ENCODE peak calls at places on chromosomes 3 and 15, in five cellular contexts. C, Z, Y, N and Q are unnamed samples. For H3K4me1, the result is how much of the 10 kb centered on the place peaks cover.

GRCh38 chr15:72353266-72353665 is 22.5 kb downstream of the HEXA start:
- DNase-seq in C (no peak), Z (peak), Y (no peak), N (no peak), Q (no peak)

GRCh38 chr3:52439426-52440248 is 5.3 kb downstream of the SEMA3G start:
- DNase-seq in C (no peak), Z (no peak), Y (no peak), N (no peak), Q (peak)

GRCh38 chr3:46981932-46982471 is 2.5 kb downstream of the NBEAL2 start:
- DNase-seq in C (peak), Z (peak), Y (no peak), N (no peak), Q (peak)

GRCh38 chr15:67836477-67836876 is 3.4 kb downstream of the RNU6-1 start:
- DNase-seq in C (peak), Z (peak), Y (no peak), N (peak), Q (peak)

GRCh38 chr3:52346623-52347530 is 30.8 kb downstream of the DNAH1 start:
- DNase-seq in C (no peak), Z (peak), Y (no peak), N (no peak), Q (no peak)

GRCh38 chr15:70508561-70509281 is 254.6 kb downstream of the UACA start:
- DNase-seq in C (peak), Z (peak), Y (no peak), N (peak), Q (peak)

GRCh38 chr3:51530485-51530884 is 8.0 kb upstream of the RAD54L2 start:
- DNase-seq in C (no peak), Z (peak), Y (no peak), N (no peak), Q (no peak)

GRCh38 chr3:42057561-42058211 is 33.5 kb upstream of the TRAK1 start:
- DNase-seq in C (no peak), Z (no peak), Y (no peak), N (no peak), Q (no peak)

GRCh38 chr15:71440479-71441071 is 325.3 kb downstream of the THSD4 start:
- DNase-seq in C (peak), Z (peak), Y (peak), N (peak), Q (peak)

GRCh38 chr3:49723301-49723630 is 485 bp downstream of the GMPPB start:
- DNase-seq in C (peak), Z (peak), Y (peak), N (peak), Q (peak)

GRCh38 chr3:52455283-52456168 is at the start of gene NISCH:
- DNase-seq in C (peak), Z (peak), Y (peak), N (peak), Q (peak)

GRCh38 chr15:37981781-37982180 is 47.3 kb downstream of the TMCO5A start:
- DNase-seq in C (peak), Z (peak), Y (peak), N (peak), Q (peak)

GRCh38 chr3:47984089-47984759 is 32.0 kb downstream of the MAP4 start:
- DNase-seq in C (no peak), Z (peak), Y (peak), N (no peak), Q (no peak)

GRCh38 chr3:195075199-195075940 is 195.6 kb downstream of the XXYLT1 start:
- DNase-seq in C (no peak), Z (no peak), Y (no peak), N (no peak), Q (no peak)

GRCh38 chr3:194870394-194871110 is 184.9 kb downstream of the FAM43A start:
- DNase-seq in C (no peak), Z (peak), Y (peak), N (no peak), Q (peak)

GRCh38 chr3:195068481-195069080 is 202.4 kb downstream of the XXYLT1 start:
- DNase-seq in C (no peak), Z (no peak), Y (no peak), N (no peak), Q (no peak)

GRCh38 chr3:98630416-98630815 is 37.0 kb upstream of the CPOX start:
- DNase-seq in C (no peak), Z (no peak), Y (no peak), N (peak), Q (no peak)

GRCh38 chr3:171101982-171102610 is 75.6 kb upstream of the SLC2A2 start:
- DNase-seq in C (no peak), Z (peak), Y (no peak), N (no peak), Q (no peak)

GRCh38 chr15:85749261-85750151 is 45.2 kb downstream of the KLHL25 start:
- DNase-seq in C (no peak), Z (no peak), Y (no peak), N (no peak), Q (no peak)

GRCh38 chr15:92385096-92385495 is 8.6 kb upstream of the ST8SIA2 start:
- DNase-seq in C (no peak), Z (peak), Y (no peak), N (no peak), Q (no peak)

GRCh38 chr3:127288343-127288742 is 497 bp upstream of the PRR20G start:
- DNase-seq in C (no peak), Z (no peak), Y (no peak), N (no peak), Q (no peak)

GRCh38 chr15:63156708-63157065 is 590 bp downstream of the RPS27L start:
- DNase-seq in C (peak), Z (peak), Y (no peak), N (peak), Q (peak)

GRCh38 chr15:67181221-67181639 is 73.2 kb downstream of the AAGAB start:
- DNase-seq in C (no peak), Z (no peak), Y (no peak), N (no peak), Q (no peak)

GRCh38 chr3:111768571-111769100 is 90.4 kb upstream of the PHLDB2 start:
- DNase-seq in C (no peak), Z (peak), Y (peak), N (no peak), Q (peak)

GRCh38 chr3:144142151-144142855 is 170.7 kb downstream of the DIPK2A start:
- DNase-seq in C (no peak), Z (no peak), Y (no peak), N (no peak), Q (peak)

GRCh38 chr3:99049164-99049563 is 147.7 kb upstream of the DCBLD2 start:
- DNase-seq in C (no peak), Z (no peak), Y (no peak), N (no peak), Q (no peak)

GRCh38 chr3:186361246-186361611 is 805 bp downstream of the DGKG start:
- DNase-seq in C (peak), Z (no peak), Y (no peak), N (peak), Q (no peak)
- TF ChIP-seq EZH2 in C (peak), Z (no peak), Y (no peak), N (no peak), Q (no peak)

GRCh38 chr15:82900511-82900910 is 52.0 kb downstream of the HOMER2 start:
- DNase-seq in C (no peak), Z (no peak), Y (no peak), N (no peak), Q (no peak)
- TF ChIP-seq EZH2phosphoT487 in C (no peak), Z (no peak), Y (no peak), N (no peak), Q (no peak)

GRCh38 chr15:60471314-60471713 is 7.6 kb downstream of the ICE2 start:
- DNase-seq in C (no peak), Z (no peak), Y (no peak), N (no peak), Q (no peak)
- H3K4me1 ChIP-seq in C (under half), Z (under half), Y (under half), N (under half), Q (under half)

GRCh38 chr3:107384907-107385306 is 7.7 kb downstream of the CCDC54 start:
- DNase-seq in C (peak), Z (no peak), Y (no peak), N (no peak), Q (no peak)

GRCh38 chr3:107382626-107383025 is 5.4 kb downstream of the CCDC54 start:
- DNase-seq in C (no peak), Z (no peak), Y (no peak), N (no peak), Q (no peak)

GRCh38 chr3:107387555-107387954 is 10.3 kb downstream of the CCDC54 start:
- DNase-seq in C (no peak), Z (no peak), Y (no peak), N (no peak), Q (no peak)

GRCh38 chr3:107384428-107384827 is 7.2 kb downstream of the CCDC54 start:
- DNase-seq in C (no peak), Z (no peak), Y (no peak), N (no peak), Q (no peak)
- TF ChIP-seq EZH2 in C (no peak), Z (no peak), Y (no peak), N (no peak), Q (no peak)

DNA sequence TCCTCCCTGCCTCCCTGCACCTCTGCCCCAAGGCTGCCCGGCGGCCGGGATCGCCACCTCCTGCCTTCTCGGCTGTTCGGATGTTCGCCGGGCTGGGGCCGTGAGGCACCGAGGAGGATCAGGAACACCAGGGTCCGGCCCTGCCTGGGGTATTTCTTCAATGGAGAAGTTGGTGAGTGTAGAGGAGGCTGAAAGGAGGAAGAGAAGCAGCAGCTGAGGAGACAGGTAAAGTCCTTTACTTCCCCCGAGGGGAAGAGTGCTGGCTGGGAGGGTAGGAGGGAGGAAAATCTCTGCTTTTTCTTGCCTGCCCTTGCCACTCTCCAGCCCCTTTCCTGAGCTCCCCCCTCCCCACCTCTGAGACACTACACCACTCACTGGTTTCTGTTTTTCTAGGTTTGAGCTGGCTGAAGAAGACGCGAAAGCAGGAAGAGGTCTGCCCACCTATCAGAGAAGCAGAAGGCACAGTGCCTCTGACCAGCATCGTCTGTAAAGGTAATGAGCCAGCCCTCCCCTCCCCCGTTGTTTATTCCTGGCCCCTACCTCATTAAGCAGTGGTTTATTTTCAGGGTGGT is 519 bp downstream of the ASB7 start:
- DNase-seq in C (peak), Z (peak), Y (no peak), N (peak), Q (peak)
- TF ChIP-seq EZH2phosphoT487 in C (no peak), Z (no peak), Y (no peak), N (no peak), Q (no peak)

DNA sequence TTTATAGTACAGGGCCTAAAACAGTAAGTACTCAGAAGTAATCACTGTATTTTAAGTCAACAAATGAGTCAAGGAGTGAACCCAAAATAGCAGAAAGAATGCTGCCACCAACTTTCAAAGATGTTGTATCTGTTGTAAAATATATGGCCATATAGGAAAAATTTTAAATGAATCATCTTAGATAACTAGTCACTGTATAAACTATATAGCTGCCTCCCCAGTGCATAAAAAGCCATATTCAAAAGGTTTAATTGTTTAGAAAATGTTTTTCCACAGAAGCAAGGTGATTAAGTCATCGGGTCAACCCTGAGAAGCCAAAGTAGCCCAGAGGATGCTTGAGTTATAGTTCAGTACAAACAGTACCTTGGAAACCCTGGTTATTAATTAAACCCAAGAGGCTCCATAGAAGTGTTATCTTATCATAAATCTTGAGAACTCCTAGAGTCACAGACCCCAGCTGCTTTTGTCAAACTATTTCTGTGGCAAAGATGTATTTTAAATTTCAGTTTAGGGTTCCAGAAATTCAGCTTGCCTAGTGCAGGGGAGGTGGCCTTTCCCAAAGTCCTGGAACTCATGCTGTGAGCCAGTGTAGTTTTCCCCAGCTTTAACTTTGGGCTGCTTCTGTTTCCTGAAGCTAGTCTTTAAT is 39.2 kb downstream of the MBNL1 start:
- DNase-seq in C (peak), Z (peak), Y (no peak), N (peak), Q (peak)
- H3K4me1 ChIP-seq in C (half or more), Z (half or more), Y (half or more), N (under half), Q (under half)

GRCh38 chr3:128432301-128432897 is 34.3 kb downstream of the DNAJB8 start:
- DNase-seq in C (peak), Z (peak), Y (no peak), N (peak), Q (no peak)
- TF ChIP-seq EZH2 in C (no peak), Z (no peak), Y (no peak), N (peak), Q (no peak)

GRCh38 chr15:35740761-35741160 is 194.8 kb upstream of the DPH6 start:
- DNase-seq in C (no peak), Z (no peak), Y (no peak), N (no peak), Q (no peak)
- TF ChIP-seq EZH2phosphoT487 in C (no peak), Z (no peak), Y (no peak), N (no peak), Q (no peak)

DNA sequence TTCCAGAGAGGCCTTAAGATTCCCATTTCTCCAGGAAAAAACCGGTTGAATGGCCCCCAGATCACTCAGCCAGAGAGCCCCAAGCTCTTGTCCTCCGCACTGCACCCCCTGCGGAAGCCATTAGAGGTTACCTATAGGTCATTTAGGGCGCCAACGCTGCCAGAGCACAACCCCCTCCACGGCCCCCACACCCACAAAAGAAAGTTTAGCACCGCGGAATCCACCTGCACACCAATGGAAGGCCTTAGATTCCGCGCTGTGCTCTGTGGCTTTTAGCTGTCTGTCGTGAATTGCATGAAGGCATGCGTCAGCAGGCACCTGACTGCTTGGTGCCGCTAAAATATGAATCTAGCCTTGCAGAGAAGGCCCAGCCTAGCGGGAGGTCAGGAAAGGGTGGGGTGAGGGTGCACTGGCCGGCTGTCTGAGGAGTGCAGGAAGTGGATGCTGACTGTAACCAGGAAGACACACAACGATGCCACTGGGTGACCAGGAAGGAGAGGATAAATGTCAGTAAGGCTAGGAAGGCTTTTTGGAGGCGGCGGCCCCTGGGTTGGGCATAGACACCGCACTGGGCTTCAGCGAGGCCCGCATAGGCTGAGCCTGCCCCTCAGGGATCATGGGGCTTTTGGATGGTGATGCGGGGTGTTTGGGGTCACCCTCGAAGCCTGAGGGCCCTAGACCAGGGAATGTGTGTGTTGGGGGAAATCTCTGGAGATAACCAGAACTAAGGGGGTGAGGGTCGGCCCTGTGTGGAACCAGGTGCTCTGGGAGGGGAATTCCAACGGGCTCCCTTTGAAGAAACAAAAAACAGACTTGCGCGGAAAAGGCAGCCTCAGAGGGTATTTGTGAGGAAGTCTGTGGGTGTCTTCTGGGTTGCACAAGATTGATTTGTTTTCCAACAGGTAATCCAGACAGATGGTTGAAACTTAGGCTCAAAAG is 964 bp upstream of the NUP210 start:
- DNase-seq in C (peak), Z (no peak), Y (no peak), N (no peak), Q (no peak)
- H3K4me1 ChIP-seq in C (under half), Z (under half), Y (under half), N (under half), Q (under half)